ENCODE peak calls at places on chromosomes 5 and 9, in seven cellular contexts. F is GM23248, A is H1, P is hepatocyte, C is IMR-90, D is HCT116, X is PC-3. V is an unnamed sample.

GRCh38 chr5:132456553-132457361 is 33.8 kb downstream of the IRF1 start:
- DNase-seq in D (no peak), X (no peak), F (peak), P (no peak), A (no peak), C (no peak), V (peak)

GRCh38 chr9:82456621-82457020 is 468.0 kb downstream of the SPATA31D1 start:
- DNase-seq in D (no peak), F (peak), A (no peak), P (no peak), C (peak), X (peak), V (peak)

GRCh38 chr9:2158111-2158610 is 143.0 kb downstream of the SMARCA2 start:
- DNase-seq in A (no peak), C (peak), X (peak), D (no peak), F (peak), P (peak), V (peak)

GRCh38 chr5:423626-424258 is 19.2 kb upstream of the EXOC3 start:
- DNase-seq in A (no peak), C (no peak), F (no peak), X (no peak), P (no peak), D (no peak), V (no peak)

GRCh38 chr5:79229357-79230174 is 6.4 kb upstream of the JMY start:
- DNase-seq in D (no peak), P (no peak), F (peak), C (peak), A (no peak), X (peak), V (peak)

GRCh38 chr5:132782101-132782500 is 5.1 kb upstream of the SEPTIN8 start:
- DNase-seq in C (peak), P (no peak), X (peak), F (peak), A (no peak), D (no peak), V (peak)

GRCh38 chr5:173969167-173970049 is 19.6 kb upstream of the C5orf47 start:
- DNase-seq in F (peak), A (no peak), D (no peak), X (peak), C (peak), P (peak), V (peak)

GRCh38 chr9:36074055-36074454 is 37.3 kb downstream of the RECK start:
- DNase-seq in X (no peak), D (no peak), C (no peak), A (no peak), F (no peak), P (no peak), V (no peak)

GRCh38 chr5:172235132-172235780 is 41.3 kb downstream of the EFCAB9 start:
- DNase-seq in D (no peak), P (peak), X (no peak), C (peak), A (no peak), F (peak), V (peak)

GRCh38 chr5:78899922-78900362 is 85.2 kb downstream of the ARSB start:
- DNase-seq in D (peak), X (peak), C (peak), F (peak), P (peak), A (peak), V (peak)

GRCh38 chr5:76785493-76785892 is 33.3 kb upstream of the F2RL1 start:
- DNase-seq in F (peak), P (peak), D (peak), X (peak), A (no peak), C (peak), V (peak)

GRCh38 chr5:166493627-166494026 is 1797.8 kb upstream of the WWC1 start:
- DNase-seq in D (no peak), X (no peak), P (peak), A (no peak), C (no peak), F (no peak), V (no peak)

GRCh38 chr9:117028103-117028858 is 341.2 kb downstream of the TRIM32 start:
- DNase-seq in P (no peak), C (no peak), A (no peak), D (no peak), X (no peak), F (no peak), V (no peak)

GRCh38 chr5:170393235-170393634 is 4.1 kb upstream of the KCNMB1 start:
- DNase-seq in C (no peak), A (no peak), P (no peak), F (peak), D (no peak), X (no peak), V (no peak)

GRCh38 chr9:88692837-88693236 is 157.9 kb downstream of the NXNL2 start:
- DNase-seq in P (no peak), C (no peak), X (no peak), F (no peak), A (no peak), D (no peak), V (no peak)

GRCh38 chr5:177023247-177023703 is 779 bp downstream of the ZNF346 start:
- DNase-seq in P (peak), D (no peak), F (peak), X (peak), A (no peak), C (peak), V (peak)

GRCh38 chr5:34563951-34564705 is 92.0 kb upstream of the RAI14 start:
- DNase-seq in P (no peak), D (no peak), C (peak), A (no peak), F (peak), X (peak), V (peak)

GRCh38 chr5:93583799-93584530 is 943 bp downstream of the NR2F1 start:
- DNase-seq in A (no peak), D (no peak), P (peak), X (peak), C (peak), F (peak), V (peak)

GRCh38 chr9:97411789-97412627 is at the start of gene TDRD7:
- DNase-seq in D (peak), P (peak), F (peak), A (no peak), X (peak), C (peak), V (peak)

GRCh38 chr5:27465140-27465539 is 426.8 kb upstream of the CDH9 start:
- DNase-seq in C (no peak), A (no peak), F (no peak), P (no peak), D (no peak), X (no peak), V (no peak)

GRCh38 chr5:124162782-124163532 is 583.5 kb downstream of the ZNF608 start:
- DNase-seq in A (no peak), X (peak), D (no peak), P (peak), C (peak), F (peak), V (peak)

GRCh38 chr9:113530022-113530635 is 66.6 kb downstream of the RGS3 start:
- DNase-seq in A (no peak), F (no peak), D (no peak), X (no peak), C (no peak), P (no peak), V (no peak)

GRCh38 chr9:133683494-133684460 is 47.6 kb downstream of the DBH start:
- DNase-seq in P (no peak), D (no peak), A (no peak), C (peak), F (peak), X (no peak), V (no peak)

GRCh38 chr9:88007291-88007650 is 32.9 kb upstream of the CDK20 start:
- DNase-seq in D (no peak), X (no peak), P (no peak), C (no peak), F (no peak), A (no peak), V (no peak)

GRCh38 chr5:87400305-87400899 is 12.3 kb downstream of the CCNH start:
- DNase-seq in C (peak), F (peak), X (peak), P (peak), A (no peak), D (peak), V (peak)

GRCh38 chr9:83584995-83585394 is 37.9 kb upstream of the IDNK start:
- DNase-seq in F (no peak), A (no peak), X (no peak), D (no peak), P (no peak), C (no peak), V (no peak)
- H3K4me2 ChIP-seq in F (no peak), A (no peak), X (no peak), D (no peak), P (no peak), C (no peak), V (no peak)

DNA sequence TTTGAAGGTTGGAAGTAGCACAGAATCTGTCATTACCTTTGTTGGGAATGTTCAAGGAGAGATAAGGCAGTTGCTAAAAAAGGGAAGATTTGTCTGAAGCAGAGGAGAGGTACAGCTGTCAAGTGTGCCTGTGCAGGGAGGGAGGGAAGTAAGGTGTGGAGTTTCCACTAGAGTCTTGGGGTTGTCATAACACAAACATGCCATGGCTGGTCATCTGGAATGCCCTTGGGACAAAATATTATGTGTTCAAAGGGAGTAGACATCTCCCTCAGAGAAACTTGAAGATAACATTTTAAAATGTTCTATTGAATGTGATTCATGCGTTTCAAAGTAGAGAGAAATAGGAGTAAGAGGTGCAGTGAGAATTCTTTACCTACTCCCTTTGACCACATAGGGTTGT is 95.0 kb downstream of the MUSK start:
- DNase-seq in A (no peak), P (no peak), C (no peak), X (no peak), F (no peak), D (no peak), V (no peak)
- H3K27ac ChIP-seq in A (no peak), P (no peak), C (no peak), X (no peak), F (no peak), D (no peak), V (no peak)

GRCh38 chr9:14258156-14258555 is 55.8 kb downstream of the NFIB start:
- DNase-seq in F (peak), C (no peak), X (no peak), D (no peak), A (no peak), P (no peak), V (no peak)
- H3K4me3 ChIP-seq in F (no peak), C (no peak), X (no peak), D (no peak), A (no peak), P (no peak), V (no peak)

GRCh38 chr5:25993701-25994100 is 1044.7 kb downstream of the CDH9 start:
- DNase-seq in A (no peak), C (no peak), F (no peak), X (no peak), D (no peak), P (no peak), V (no peak)
- H3K4me2 ChIP-seq in A (no peak), C (no peak), F (no peak), X (no peak), D (no peak), P (no peak), V (no peak)

V was measured in fibroblast of lung.